ENCODE peak calls at places on chromosome 11, in six cellular contexts. R is foreskin fibroblast, A is cardiac muscle cell, U is heart left ventricle, N is HFF-Myc, P is HCT116. I is an unnamed sample.

GRCh38 chr11:13268791-13269190 is 8.8 kb upstream of the BMAL1 start:
- DNase-seq in R (no peak), A (no peak), N (no peak), P (no peak), U (no peak), I (no peak)

GRCh38 chr11:46727952-46728658 is 9.1 kb downstream of the F2 start:
- DNase-seq in A (no peak), N (no peak), R (no peak), P (no peak), U (no peak), I (no peak)

GRCh38 chr11:7281083-7281482 is 29.4 kb downstream of the SYT9 start:
- DNase-seq in P (no peak), U (no peak), N (no peak), A (no peak), R (peak), I (no peak)

GRCh38 chr11:122367809-122368231 is 251.8 kb upstream of the BLID start:
- DNase-seq in A (peak), U (peak), N (peak), P (no peak), R (peak), I (no peak)

GRCh38 chr11:73095613-73096012 is 46.5 kb downstream of the FCHSD2 start:
- DNase-seq in U (no peak), N (no peak), P (no peak), R (no peak), A (peak), I (no peak)

GRCh38 chr11:16891964-16892363 is 122.2 kb downstream of the PLEKHA7 start:
- DNase-seq in A (peak), U (no peak), P (no peak), R (peak), N (peak), I (peak)

GRCh38 chr11:121615506-121615905 is 162.7 kb upstream of the SORL1-AS1 start:
- DNase-seq in N (no peak), U (no peak), P (no peak), R (peak), A (peak), I (peak)

GRCh38 chr11:92380882-92381281 is 156.3 kb downstream of the FAT3 start:
- DNase-seq in A (peak), P (no peak), U (no peak), N (peak), R (peak), I (peak)

GRCh38 chr11:125224391-125225015 is 60.0 kb downstream of the PKNOX2 start:
- DNase-seq in R (peak), N (no peak), A (peak), P (peak), U (no peak), I (no peak)

GRCh38 chr11:68160100-68160695 is 39.0 kb upstream of the CHKA start:
- DNase-seq in A (no peak), U (no peak), N (no peak), P (no peak), R (peak), I (no peak)

GRCh38 chr11:115222218-115222862 is 281.9 kb downstream of the CADM1 start:
- DNase-seq in U (no peak), R (peak), N (peak), A (peak), P (no peak), I (peak)

GRCh38 chr11:69787457-69787856 is 12.3 kb upstream of the FGF4 start:
- DNase-seq in A (no peak), N (no peak), P (no peak), U (no peak), R (no peak), I (no peak)

GRCh38 chr11:91981995-91982394 is 242.6 kb upstream of the FAT3 start:
- DNase-seq in P (no peak), N (peak), A (peak), R (peak), U (peak), I (peak)

GRCh38 chr11:56967726-56968125 is 21.0 kb upstream of the OR5AK2 start:
- DNase-seq in U (no peak), N (no peak), A (no peak), R (no peak), P (no peak), I (no peak)

GRCh38 chr11:27040302-27041115 is at the start of gene BBOX1:
- DNase-seq in N (no peak), R (peak), P (no peak), A (no peak), U (no peak), I (no peak)

GRCh38 chr11:57942808-57943207 is 80.9 kb upstream of the OR9Q1 start:
- DNase-seq in P (no peak), A (no peak), R (no peak), U (no peak), N (no peak), I (no peak)

GRCh38 chr11:12827929-12828812 is 153.9 kb downstream of the TEAD1 start:
- DNase-seq in A (peak), U (no peak), R (peak), P (no peak), N (no peak), I (no peak)

GRCh38 chr11:20110908-20111669 is 49.2 kb downstream of the DBX1 start:
- DNase-seq in U (no peak), N (peak), R (peak), A (peak), P (peak), I (peak)

GRCh38 chr11:21794306-21794705 is 398.6 kb upstream of the ANO5 start:
- DNase-seq in R (no peak), P (no peak), N (no peak), A (no peak), U (no peak), I (no peak)

GRCh38 chr11:59849129-59849528 is 3.8 kb upstream of the CBLIF start:
- DNase-seq in P (no peak), A (no peak), N (no peak), U (no peak), R (no peak), I (no peak)

GRCh38 chr11:69154938-69155301 is 815 bp upstream of the SMIM38 start:
- DNase-seq in P (no peak), R (no peak), A (no peak), U (no peak), N (no peak), I (no peak)

GRCh38 chr11:19664896-19665548 is 47.6 kb upstream of the NAV2 start:
- DNase-seq in R (peak), A (peak), N (no peak), P (no peak), U (peak), I (no peak)

GRCh38 chr11:126636911-126637799 is 281.7 kb downstream of the ST3GAL4 start:
- DNase-seq in U (no peak), P (no peak), A (peak), N (no peak), R (peak), I (no peak)

GRCh38 chr11:13008625-13009475 is at the start of gene RASSF10:
- DNase-seq in U (peak), A (peak), P (no peak), N (no peak), R (peak), I (no peak)

GRCh38 chr11:69949327-69949726 is 128.8 kb upstream of the ANO1 start:
- DNase-seq in U (peak), A (peak), R (peak), N (no peak), P (peak), I (no peak)

GRCh38 chr11:119357069-119357468 is 10.6 kb upstream of the MFRP start:
- DNase-seq in N (no peak), A (no peak), P (no peak), U (no peak), R (no peak), I (no peak)
- H3K4me3 ChIP-seq in N (peak), A (no peak), P (peak), U (peak), R (peak), I (peak)

GRCh38 chr11:64608636-64609035 is 17.6 kb downstream of the SLC22A12 start:
- DNase-seq in U (no peak), P (no peak), N (no peak), R (no peak), A (no peak), I (no peak)

GRCh38 chr11:64609436-64610047 is 18.5 kb downstream of the SLC22A12 start:
- DNase-seq in N (no peak), U (no peak), R (no peak), P (no peak), A (no peak), I (no peak)

GRCh38 chr11:64611176-64611575 is 20.2 kb downstream of the SLC22A12 start:
- DNase-seq in U (no peak), P (no peak), N (no peak), A (no peak), R (no peak), I (no peak)

GRCh38 chr11:64611961-64612646 is 21.1 kb downstream of the SLC22A12 start:
- DNase-seq in N (no peak), P (no peak), U (no peak), A (no peak), R (no peak), I (no peak)

GRCh38 chr11:64610596-64610995 is 19.6 kb downstream of the SLC22A12 start:
- DNase-seq in R (no peak), A (no peak), N (no peak), U (no peak), P (no peak), I (no peak)
- H3K4me3 ChIP-seq in R (no peak), A (no peak), N (no peak), U (no peak), P (no peak), I (no peak)

GRCh38 chr11:64774144-64774543 is 4.2 kb downstream of the SF1 start:
- DNase-seq in U (no peak), N (no peak), P (no peak), R (no peak), A (no peak), I (no peak)
- H3K4me3 ChIP-seq in U (no peak), N (no peak), P (no peak), R (no peak), A (no peak), I (no peak)

DNA sequence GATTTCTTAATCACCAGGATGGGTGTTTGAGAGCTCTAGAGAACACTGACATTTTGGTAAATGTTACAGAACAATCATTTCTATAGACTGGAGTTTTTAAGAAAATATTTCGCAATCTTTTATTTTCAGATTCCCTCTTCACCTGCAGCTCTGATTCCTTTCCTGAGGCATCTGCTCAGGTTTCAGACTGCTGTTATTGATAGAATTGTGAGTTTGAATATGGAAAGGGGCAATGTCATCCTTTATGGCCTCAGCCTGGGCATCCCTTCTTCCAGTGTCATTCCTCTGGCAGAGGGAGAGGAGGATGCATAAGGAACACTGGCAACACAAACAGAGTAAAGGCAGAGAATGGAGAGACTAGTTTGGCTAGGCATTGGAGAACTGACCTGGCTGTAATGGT is 91.3 kb upstream of the USP47 start:
- DNase-seq in R (no peak), U (no peak), N (no peak), A (no peak), P (no peak), I (no peak)
- H3K4me3 ChIP-seq in R (no peak), U (no peak), N (no peak), A (no peak), P (no peak), I (no peak)

DNA sequence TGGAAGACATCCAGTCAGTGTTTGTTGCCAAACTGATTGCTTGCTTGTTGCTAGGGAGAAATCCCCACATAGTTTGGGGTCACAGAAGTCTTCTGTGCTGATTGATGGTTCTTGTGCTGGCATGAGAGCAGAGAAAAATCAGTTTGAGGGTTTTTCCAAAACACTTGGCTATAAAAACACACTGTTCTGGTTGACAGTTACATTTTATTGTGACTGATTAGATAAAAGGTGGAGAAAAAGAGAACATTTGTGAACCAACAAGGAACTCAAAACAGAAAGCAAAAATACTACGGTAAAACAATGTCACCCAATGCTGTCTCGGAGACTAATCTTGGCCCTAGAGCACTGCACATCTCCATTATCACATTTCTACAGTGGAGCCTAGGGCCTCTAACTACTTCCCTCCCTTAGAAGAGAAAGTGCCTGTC is 14.4 kb upstream of the EIF4G2 start:
- DNase-seq in A (no peak), R (no peak), U (no peak), P (no peak), N (no peak), I (no peak)
- H3K4me3 ChIP-seq in A (no peak), R (peak), U (no peak), P (no peak), N (no peak), I (no peak)

I was measured in skeletal muscle cell.